ENCODE peak calls at places on chromosomes 6 and 20, in eight cellular contexts. D is GM12865, S is psoas muscle, G is GM13976, R is fibroblast of villous mesenchyme, W is B cell, J is Panc1, A is glutamatergic neuron. Q is an unnamed sample.

GRCh38 chr20:24332956-24333355 is 136.5 kb upstream of the SYNDIG1 start:
- DNase-seq in D (no peak), S (no peak), G (no peak), R (no peak), W (no peak), J (no peak), A (no peak), Q (no peak)

GRCh38 chr6:1602356-1602713 is 7.4 kb upstream of the FOXC1 start:
- DNase-seq in D (no peak), S (peak), G (no peak), R (no peak), W (no peak), J (no peak), A (no peak), Q (no peak)

GRCh38 chr20:37527638-37528441 is at the start of gene BLCAP:
- DNase-seq in D (peak), S (peak), G (peak), R (peak), W (peak), J (peak), A (peak), Q (peak)

GRCh38 chr20:62361799-62362589 is 5.1 kb downstream of the LAMA5 start:
- DNase-seq in D (no peak), S (peak), G (no peak), R (no peak), W (no peak), J (no peak), A (no peak), Q (no peak)

GRCh38 chr6:72689107-72689954 is 67.5 kb downstream of the KCNQ5 start:
- DNase-seq in D (peak), S (no peak), G (peak), R (no peak), W (peak), J (no peak), A (no peak), Q (peak)

GRCh38 chr6:106085687-106085983 is 501 bp upstream of the PRDM1 start:
- DNase-seq in D (no peak), S (no peak), G (no peak), R (no peak), W (no peak), J (no peak), A (no peak), Q (no peak)

GRCh38 chr20:23128461-23129125 is 42.5 kb upstream of the CD93 start:
- DNase-seq in D (no peak), S (no peak), G (no peak), R (no peak), W (no peak), J (no peak), A (peak), Q (no peak)

GRCh38 chr6:105900120-105900937 is 185.8 kb upstream of the PRDM1 start:
- DNase-seq in D (peak), S (no peak), G (no peak), R (peak), W (no peak), J (no peak), A (no peak), Q (no peak)

GRCh38 chr6:119308048-119308570 is 41.5 kb downstream of the MAN1A1 start:
- DNase-seq in D (no peak), S (no peak), G (no peak), R (peak), W (no peak), J (peak), A (no peak), Q (no peak)

GRCh38 chr6:40950986-40951730 is 87.9 kb downstream of the UNC5CL start:
- DNase-seq in D (no peak), S (no peak), G (no peak), R (no peak), W (no peak), J (no peak), A (no peak), Q (no peak)

GRCh38 chr6:91081452-91082067 is 494.7 kb upstream of the MAP3K7 start:
- DNase-seq in D (peak), S (no peak), G (peak), R (peak), W (peak), J (peak), A (no peak), Q (peak)

GRCh38 chr6:28802417-28803336 is 121.1 kb downstream of the TRIM27 start:
- DNase-seq in D (peak), S (no peak), G (peak), R (peak), W (no peak), J (peak), A (no peak), Q (peak)

GRCh38 chr20:62010551-62011402 is 54.9 kb downstream of the TAF4 start:
- DNase-seq in D (peak), S (peak), G (peak), R (peak), W (peak), J (peak), A (peak), Q (peak)

GRCh38 chr6:132021552-132022375 is 70.6 kb upstream of the CCN2 start:
- DNase-seq in D (no peak), S (no peak), G (no peak), R (no peak), W (no peak), J (no peak), A (no peak), Q (no peak)

GRCh38 chr20:56515657-56516381 is 8.7 kb upstream of the FAM209A start:
- DNase-seq in D (no peak), S (no peak), G (no peak), R (peak), W (no peak), J (no peak), A (no peak), Q (no peak)

GRCh38 chr6:21022343-21023107 is 488.3 kb downstream of the CDKAL1 start:
- DNase-seq in D (peak), S (no peak), G (peak), R (peak), W (peak), J (peak), A (no peak), Q (peak)

GRCh38 chr6:112877134-112878100 is 530.3 kb downstream of the RFPL4B start:
- DNase-seq in D (no peak), S (no peak), G (no peak), R (peak), W (no peak), J (no peak), A (no peak), Q (no peak)

GRCh38 chr6:41757931-41758640 is 10.9 kb upstream of the PGC start:
- DNase-seq in D (no peak), S (no peak), G (no peak), R (no peak), W (no peak), J (no peak), A (no peak), Q (no peak)

GRCh38 chr6:14453712-14454466 is 336.3 kb downstream of the CD83 start:
- DNase-seq in D (no peak), S (no peak), G (no peak), R (no peak), W (no peak), J (no peak), A (no peak), Q (no peak)

GRCh38 chr6:33112148-33112547 is 36.4 kb downstream of the HLA-DPB1 start:
- DNase-seq in D (peak), S (no peak), G (peak), R (peak), W (peak), J (no peak), A (no peak), Q (peak)

GRCh38 chr6:131831886-131832285 is 24.1 kb downstream of the ENPP1 start:
- DNase-seq in D (no peak), S (no peak), G (no peak), R (peak), W (no peak), J (no peak), A (no peak), Q (no peak)

DNA sequence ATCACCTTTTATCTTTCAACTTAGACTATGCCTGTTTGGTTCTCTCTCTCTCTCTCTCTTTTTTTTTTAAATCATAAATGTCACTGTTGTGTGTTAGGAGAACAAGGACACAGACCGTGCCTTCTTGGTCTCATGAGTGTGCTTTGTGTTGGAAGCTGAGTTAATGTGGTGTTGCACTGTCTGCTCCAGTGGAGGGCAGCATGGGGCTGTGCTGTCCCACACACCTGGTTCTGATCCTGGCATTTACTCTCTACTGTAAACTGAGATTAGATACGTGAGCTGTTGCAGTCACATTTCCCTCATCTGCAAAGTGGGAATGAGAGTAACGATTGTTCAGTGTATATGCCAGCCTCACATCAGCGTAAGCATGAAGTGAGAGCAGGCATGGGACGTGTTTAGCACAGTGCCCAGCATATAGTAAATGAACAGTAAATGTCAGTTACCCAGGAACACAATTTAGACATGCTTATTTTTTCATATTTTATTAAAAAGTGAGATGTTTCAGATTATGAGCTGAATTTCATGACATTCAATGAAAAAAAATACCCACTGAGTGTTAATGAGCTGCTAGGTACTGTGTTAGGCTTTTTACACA is 161.1 kb downstream of the FARS2 start:
- DNase-seq in D (peak), S (no peak), G (peak), R (peak), W (peak), J (peak), A (peak), Q (peak)
- TF ChIP-seq CTCF in D (peak), S (peak), G (peak), R (peak), W (peak), J (peak), A (peak), Q (peak)

DNA sequence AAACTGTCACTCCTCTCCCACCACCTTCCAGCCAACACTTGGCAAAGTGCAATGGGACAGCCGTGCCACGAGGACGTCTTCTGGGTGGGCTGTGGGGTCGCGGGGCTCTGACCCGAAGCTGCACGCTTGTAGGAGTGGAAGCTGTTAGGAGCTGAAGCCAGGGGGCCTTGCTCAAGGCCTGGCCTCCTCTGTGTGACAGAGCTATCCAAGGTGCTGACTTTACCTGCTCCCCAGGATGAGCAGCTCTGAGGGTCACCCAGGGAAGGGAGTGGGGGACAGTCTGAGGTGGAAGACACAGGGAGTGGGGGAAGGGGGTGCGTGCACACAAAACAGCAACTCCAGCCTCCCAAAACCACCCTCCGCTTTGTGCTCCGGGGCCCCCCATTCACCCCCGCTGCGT is 17.5 kb upstream of the CHRNA4 start:
- DNase-seq in D (no peak), S (no peak), G (no peak), R (no peak), W (no peak), J (no peak), A (no peak), Q (no peak)
- TF ChIP-seq CTCF in D (no peak), S (no peak), G (no peak), R (no peak), W (no peak), J (no peak), A (no peak), Q (no peak)

GRCh38 chr20:43508604-43509040 is 1.1 kb downstream of the L3MBTL1 start:
- DNase-seq in D (no peak), S (no peak), G (no peak), R (no peak), W (no peak), J (no peak), A (no peak), Q (no peak)
- TF ChIP-seq CTCF in D (no peak), S (no peak), G (no peak), R (no peak), W (no peak), J (no peak), A (no peak), Q (no peak)

GRCh38 chr20:25486377-25486776 is 78.9 kb downstream of the GINS1 start:
- DNase-seq in D (no peak), S (no peak), G (no peak), R (peak), W (no peak), J (no peak), A (peak), Q (no peak)

GRCh38 chr20:25485872-25486271 is 78.4 kb downstream of the GINS1 start:
- DNase-seq in D (no peak), S (no peak), G (no peak), R (no peak), W (no peak), J (no peak), A (no peak), Q (no peak)

GRCh38 chr20:25483431-25484132 is 76.1 kb downstream of the GINS1 start:
- DNase-seq in D (no peak), S (no peak), G (no peak), R (no peak), W (no peak), J (no peak), A (no peak), Q (no peak)

GRCh38 chr20:25484911-25485511 is 77.5 kb downstream of the GINS1 start:
- DNase-seq in D (no peak), S (no peak), G (no peak), R (no peak), W (no peak), J (no peak), A (no peak), Q (no peak)

DNA sequence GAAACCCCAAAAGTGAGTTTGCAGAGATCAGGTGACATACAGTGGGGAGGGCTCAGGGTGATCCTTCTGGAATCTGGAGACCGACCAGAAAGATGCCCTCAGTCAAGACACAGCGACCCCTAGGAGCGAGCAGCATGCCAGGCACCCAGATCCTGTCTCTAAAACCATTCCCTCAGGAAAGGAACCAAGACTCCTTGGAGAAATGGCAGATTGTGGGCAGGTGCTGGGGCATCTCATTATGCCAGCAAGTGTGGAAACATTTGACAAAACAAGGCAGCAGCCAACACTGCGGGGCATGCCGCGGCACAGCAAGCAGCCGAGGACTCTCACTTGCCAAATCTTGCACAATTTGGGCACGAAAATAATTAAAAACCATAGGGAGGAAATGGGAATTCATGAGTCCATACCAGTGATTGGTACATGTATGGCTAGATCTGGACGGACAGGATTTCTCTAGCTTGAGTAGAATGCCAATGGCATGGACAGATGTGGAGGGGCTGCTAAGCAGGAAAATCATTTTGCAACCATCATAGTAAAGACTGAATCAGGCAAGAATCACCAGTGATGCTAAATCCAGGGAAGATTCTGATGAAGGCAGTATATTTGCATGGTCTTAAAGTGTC is 76.9 kb downstream of the GINS1 start:
- DNase-seq in D (no peak), S (no peak), G (no peak), R (no peak), W (no peak), J (no peak), A (no peak), Q (no peak)
- TF ChIP-seq CTCF in D (peak), S (no peak), G (no peak), R (no peak), W (no peak), J (no peak), A (no peak), Q (no peak)

GRCh38 chr6:29974901-29975560 is 32.7 kb downstream of the HLA-A start:
- DNase-seq in D (no peak), S (no peak), G (peak), R (no peak), W (peak), J (no peak), A (peak), Q (no peak)

GRCh38 chr6:29975561-29975907 is 33.2 kb downstream of the HLA-A start:
- DNase-seq in D (no peak), S (no peak), G (peak), R (no peak), W (no peak), J (no peak), A (peak), Q (no peak)

GRCh38 chr6:29976253-29976587 is 33.9 kb downstream of the HLA-A start:
- DNase-seq in D (no peak), S (no peak), G (no peak), R (no peak), W (no peak), J (no peak), A (no peak), Q (no peak)

GRCh38 chr6:29977425-29977727 is 35.0 kb downstream of the HLA-A start:
- DNase-seq in D (no peak), S (no peak), G (no peak), R (no peak), W (no peak), J (no peak), A (no peak), Q (no peak)

DNA sequence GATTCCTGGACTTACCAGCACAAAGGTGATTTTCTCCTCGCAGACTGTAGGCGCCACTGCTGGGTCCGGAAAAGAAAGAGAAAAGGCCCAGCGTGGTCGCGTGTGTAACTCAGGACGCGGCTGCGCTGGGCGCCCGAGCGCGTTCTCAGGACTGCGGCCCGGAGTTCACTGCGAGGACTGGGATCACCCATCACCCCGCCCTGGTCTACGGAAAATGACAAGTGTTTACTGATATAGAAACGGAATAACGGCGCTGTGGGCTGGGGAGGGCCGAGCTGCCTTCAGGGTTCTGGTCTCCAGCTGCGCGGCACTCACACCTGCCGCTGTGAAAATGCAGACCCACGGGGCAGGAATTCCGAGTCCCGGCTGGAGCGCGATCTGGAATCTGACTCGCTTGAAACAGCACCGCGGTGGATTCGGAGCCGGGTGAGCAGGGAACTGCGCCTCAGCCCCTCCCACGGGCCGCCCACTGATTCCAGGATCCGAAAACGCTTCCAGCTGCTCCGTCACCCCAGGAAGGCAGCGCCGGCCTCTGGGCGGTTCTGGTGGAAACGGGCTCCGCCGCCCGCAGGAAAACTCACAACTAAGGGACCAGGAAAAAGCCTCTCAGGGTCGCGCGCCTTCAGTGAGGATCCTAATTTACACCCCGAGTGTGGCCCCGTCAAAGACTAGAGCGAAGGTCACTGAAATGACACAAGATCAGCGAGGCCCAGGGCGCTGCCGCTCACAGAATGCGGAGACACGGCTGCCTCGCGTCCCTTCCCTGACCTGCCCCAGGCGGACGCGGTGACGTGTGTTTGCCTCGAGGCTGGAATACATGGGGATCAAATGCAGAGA is 34.5 kb downstream of the HLA-A start:
- DNase-seq in D (peak), S (peak), G (peak), R (peak), W (peak), J (no peak), A (peak), Q (peak)
- TF ChIP-seq CTCF in D (peak), S (peak), G (peak), R (peak), W (no peak), J (peak), A (no peak), Q (peak)

GRCh38 chr20:32672982-32673727 is 586 bp downstream of the C20orf203 start:
- DNase-seq in D (peak), S (no peak), G (peak), R (no peak), W (peak), J (no peak), A (no peak), Q (peak)

GRCh38 chr20:32672315-32672981 is 1.3 kb downstream of the C20orf203 start:
- DNase-seq in D (peak), S (no peak), G (no peak), R (no peak), W (no peak), J (no peak), A (no peak), Q (peak)

GRCh38 chr20:32675223-32675975 is 1.7 kb upstream of the C20orf203 start:
- DNase-seq in D (no peak), S (no peak), G (no peak), R (no peak), W (no peak), J (no peak), A (no peak), Q (no peak)

GRCh38 chr20:32670773-32671455 is 2.8 kb downstream of the C20orf203 start:
- DNase-seq in D (peak), S (no peak), G (no peak), R (no peak), W (no peak), J (no peak), A (no peak), Q (no peak)

DNA sequence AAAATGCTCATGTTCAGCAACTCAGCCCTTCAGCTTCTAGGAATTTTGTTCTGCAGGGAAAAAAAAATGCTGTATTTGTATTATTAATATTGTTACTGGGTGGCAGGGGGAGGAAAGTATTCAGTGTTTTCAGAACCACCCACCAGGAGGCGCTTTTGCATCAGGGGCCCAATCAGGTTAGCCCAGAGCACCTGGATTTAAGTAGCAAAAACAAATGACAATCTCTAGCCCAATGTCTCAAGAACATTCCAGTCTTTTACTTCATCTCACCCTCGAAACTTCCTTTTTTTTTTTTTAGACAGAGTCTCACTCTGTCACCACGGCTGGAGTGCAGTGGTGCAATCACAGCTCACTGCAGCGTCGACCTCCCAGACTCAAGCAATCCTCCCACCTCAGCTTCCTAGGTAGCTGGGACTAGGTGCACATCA is 635 bp upstream of the C20orf203 start:
- DNase-seq in D (peak), S (no peak), G (peak), R (peak), W (peak), J (peak), A (no peak), Q (peak)
- TF ChIP-seq CTCF in D (peak), S (peak), G (peak), R (peak), W (peak), J (peak), A (peak), Q (peak)

Q was measured in GM10248.